ENCODE peak calls at places on chromosome 1, in five cellular contexts. C is NCI-H460, Y is HEK293T, P is neural crest cell, W is GM23338. T is an unnamed sample.

GRCh38 chr1:208179303-208179702 is 64.9 kb downstream of the PLXNA2 start:
- DNase-seq in C (no peak), Y (no peak), P (no peak), W (no peak), T (no peak)

GRCh38 chr1:15625224-15625917 is 8.1 kb downstream of the DDI2 start:
- DNase-seq in C (no peak), Y (no peak), P (no peak), W (no peak), T (no peak)

GRCh38 chr1:36934061-36934460 is 100.3 kb downstream of the GRIK3 start:
- DNase-seq in C (no peak), Y (no peak), P (no peak), W (no peak), T (no peak)

GRCh38 chr1:173020138-173020742 is 30.5 kb downstream of the TNFSF18 start:
- DNase-seq in C (no peak), Y (no peak), P (no peak), W (no peak), T (no peak)

GRCh38 chr1:45084562-45084961 is 72.5 kb downstream of the UROD start:
- DNase-seq in C (no peak), Y (no peak), P (no peak), W (no peak), T (no peak)

GRCh38 chr1:234699795-234700665 is 90.1 kb upstream of the IRF2BP2 start:
- DNase-seq in C (no peak), Y (peak), P (no peak), W (no peak), T (no peak)

GRCh38 chr1:180954766-180955165 is 42.1 kb downstream of the KIAA1614 start:
- DNase-seq in C (no peak), Y (no peak), P (no peak), W (no peak), T (peak)

GRCh38 chr1:67853704-67854103 is 20.4 kb upstream of the GNG12 start:
- DNase-seq in C (peak), Y (peak), P (peak), W (peak), T (no peak)

GRCh38 chr1:100721502-100722205 is 2.1 kb downstream of the VCAM1 start:
- DNase-seq in C (no peak), Y (no peak), P (no peak), W (no peak), T (no peak)